ENCODE peak calls at places on chromosomes 4 and X, in six cellular contexts. Q, I, N, S, J and L are unnamed samples.

GRCh38 chr4:103011378-103012025 is 8.0 kb downstream of the SLC9B1 start:
- ATAC-seq in Q (peak; percentile 65), J (peak; percentile 80), I (no peak), N (no peak), S (no peak), L (no peak)

GRCh38 chr4:3372264-3372932 is 69.4 kb upstream of the HGFAC start:
- ATAC-seq in S (no peak), Q (no peak), I (no peak), J (no peak), N (peak; percentile 69), L (no peak)

GRCh38 chr4:112411781-112412281 is 104.1 kb downstream of the NEUROG2 start:
- ATAC-seq in I (no peak), Q (peak; percentile 86), J (no peak), S (no peak), N (no peak), L (no peak)

GRCh38 chr4:57109530-57109846 is 697 bp downstream of the IGFBP7 start:
- ATAC-seq in Q (no peak), S (no peak), I (no peak), J (no peak), N (no peak), L (no peak)

GRCh38 chr4:151822331-151822730 is 61.5 kb upstream of the GATB start:
- ATAC-seq in S (no peak), J (no peak), Q (no peak), N (no peak), I (no peak), L (no peak)

GRCh38 chr4:174627473-174627872 is 105.2 kb upstream of the HPGD start:
- ATAC-seq in J (no peak), N (no peak), Q (no peak), I (no peak), S (no peak), L (no peak)

GRCh38 chr4:47215759-47216158 is 184.4 kb downstream of the GABRB1 start:
- ATAC-seq in S (no peak), I (no peak), Q (no peak), N (no peak), J (no peak), L (no peak)

GRCh38 chr4:139207873-139208403 is 30.9 kb upstream of the ELF2 start:
- ATAC-seq in S (no peak), N (peak; percentile 52), I (no peak), Q (no peak), J (peak; percentile 68), L (peak; percentile 34)

GRCh38 chr4:109231331-109231730 is 71.1 kb downstream of the COL25A1 start:
- ATAC-seq in S (no peak), I (no peak), Q (no peak), J (no peak), N (no peak), L (no peak)

GRCh38 chrX:40473460-40474204 is 107.1 kb upstream of the ATP6AP2 start:
- ATAC-seq in Q (no peak), I (no peak), N (no peak), J (no peak), S (no peak), L (no peak)

GRCh38 chr4:16205298-16206164 is 20.7 kb downstream of the TAPT1 start:
- ATAC-seq in S (peak; percentile 60), Q (peak; percentile 84), I (peak; percentile 83), J (peak; percentile 79), N (peak; percentile 94), L (peak; percentile 46)

GRCh38 chr4:8255698-8256441 is 13.7 kb upstream of the HTRA3 start:
- ATAC-seq in I (no peak), Q (no peak), J (no peak), N (peak; percentile 66), S (no peak), L (peak; percentile 78)
- H3K4me1 ChIP-seq in I (no peaks in the 10 kb centered on the region), Q (no peaks in the 10 kb centered on the region), J (peaks cover 19% of the 10 kb centered on the region), N (no peaks in the 10 kb centered on the region), S (peaks cover 5% of the 10 kb centered on the region), L (no peaks in the 10 kb centered on the region)

DNA sequence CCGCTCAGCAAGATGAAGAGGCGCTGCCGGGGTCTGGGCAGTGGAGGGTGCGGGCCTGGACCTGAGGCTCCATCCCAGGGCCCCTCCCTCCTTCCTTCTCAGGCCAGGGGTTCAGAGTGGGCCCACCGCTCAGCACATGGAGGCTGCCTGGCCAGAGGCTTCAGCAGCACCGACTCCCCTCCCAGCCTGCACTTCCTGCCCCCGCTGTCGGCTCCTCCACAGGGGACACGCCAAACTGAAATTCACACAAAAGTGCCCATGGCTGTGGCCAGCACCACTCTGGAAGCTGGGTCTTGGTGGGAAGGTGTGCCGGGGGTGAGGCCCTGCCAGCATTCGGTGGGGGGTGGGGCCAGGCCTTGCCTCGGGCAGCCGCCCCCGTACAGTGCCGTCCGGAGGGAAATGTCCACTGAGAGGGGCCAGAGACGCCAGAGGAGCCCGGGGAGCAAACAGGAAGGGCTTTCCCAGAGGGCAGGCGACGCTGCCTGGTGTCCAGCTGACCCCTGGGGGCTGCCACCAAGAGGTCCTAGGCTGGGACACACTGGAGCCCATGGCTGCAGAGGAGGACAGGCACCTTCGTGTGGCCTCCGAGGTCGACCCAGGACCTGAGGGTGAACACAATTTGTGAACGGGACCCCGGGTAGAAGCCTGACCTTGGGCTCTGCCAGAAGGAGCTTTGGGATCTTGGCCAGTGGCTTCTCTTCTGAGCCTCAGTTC is 84.6 kb upstream of the AFAP1 start:
- ATAC-seq in S (no peak), Q (no peak), I (no peak), J (no peak), N (no peak), L (no peak)
- TF ChIP-seq POLR2AphosphoS5 in S (no peak), Q (no peak), I (no peak), J (no peak), N (no peak), L (no peak)

DNA sequence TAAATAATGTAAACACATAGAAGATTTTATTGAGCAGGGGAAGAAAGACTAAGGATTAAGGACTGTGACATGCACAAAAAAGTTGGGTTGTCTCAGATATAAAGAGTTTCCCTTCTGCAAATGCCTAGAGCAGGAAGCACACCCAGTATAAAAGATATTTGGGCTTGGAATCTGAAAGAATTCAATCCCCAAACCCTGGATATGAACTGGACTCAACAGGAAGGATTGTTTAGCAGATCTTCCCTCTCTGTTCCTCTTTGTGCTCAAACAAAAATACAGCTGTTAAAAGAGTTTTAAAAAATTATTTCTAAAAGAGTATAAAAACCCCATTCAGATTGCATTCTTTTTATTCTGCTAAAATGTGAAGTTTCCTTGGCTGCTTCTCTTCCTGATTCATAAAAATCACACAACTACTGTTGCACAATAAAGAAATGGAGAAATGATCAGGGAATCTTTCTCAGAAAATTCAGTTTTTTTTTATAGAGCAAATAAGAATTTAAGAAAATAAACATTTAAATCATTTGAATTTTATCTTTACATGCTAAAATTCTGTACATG is 71.4 kb downstream of the PDLIM5 start:
- ATAC-seq in S (no peak), J (no peak), N (no peak), I (no peak), Q (no peak), L (peak; percentile 42)
- H3K4me1 ChIP-seq in S (no peaks in the 10 kb centered on the region), J (peaks cover 16% of the 10 kb centered on the region), N (peaks cover 27% of the 10 kb centered on the region), I (peaks cover 47% of the 10 kb centered on the region), Q (no peaks in the 10 kb centered on the region), L (peaks cover 92% of the 10 kb centered on the region)

DNA sequence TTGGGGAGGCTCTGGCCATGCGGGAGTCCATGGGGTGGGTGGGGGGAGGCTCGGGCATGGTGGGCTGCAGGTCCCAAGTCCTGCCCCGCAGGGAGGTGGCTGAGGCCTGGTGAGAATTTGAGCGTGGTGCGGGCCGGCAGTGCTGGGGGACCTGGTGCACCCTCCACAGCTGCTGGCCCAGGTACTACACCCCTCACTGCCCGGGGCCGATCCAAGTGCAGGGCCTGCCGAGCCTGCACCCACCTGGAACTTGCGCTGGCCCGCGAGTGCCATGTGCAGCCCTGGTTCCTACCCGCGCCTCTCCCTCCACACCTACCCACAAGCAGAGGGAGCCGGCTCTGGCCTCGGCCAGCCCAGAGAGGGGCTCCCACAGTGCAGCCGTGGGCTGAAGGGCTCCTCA is 5.7 kb upstream of the SPANXN2 start:
- ATAC-seq in Q (no peak), N (no peak), J (no peak), I (no peak), S (no peak), L (no peak)
- TF ChIP-seq POLR2AphosphoS5 in Q (no peak), N (no peak), J (no peak), I (no peak), S (no peak), L (no peak)

GRCh38 chr4:143186202-143186601 is 1.5 kb downstream of the USP38 start:
- ATAC-seq in N (no peak), S (no peak), I (no peak), J (no peak), Q (no peak), L (no peak)
- H3K4me1 ChIP-seq in N (peaks cover 6% of the 10 kb centered on the region), S (peaks cover 3% of the 10 kb centered on the region), I (peaks cover 15% of the 10 kb centered on the region), J (peaks cover 37% of the 10 kb centered on the region), Q (peaks cover 13% of the 10 kb centered on the region), L (peaks cover 55% of the 10 kb centered on the region)